ENCODE peak calls at places on chromosomes 12 and 14, in four cellular contexts. Z, L, K and J are unnamed samples.

GRCh38 chr14:68815288-68816182 is 22.7 kb upstream of the ZFP36L1 start:
- DNase-seq in Z (no peak), L (no peak), K (no peak), J (no peak)

GRCh38 chr14:105326891-105327694 is 12.5 kb downstream of the PACS2 start:
- DNase-seq in Z (no peak), L (peak; percentile 65), K (no peak), J (peak; percentile 57)

GRCh38 chr12:123223241-123223668 is 9.7 kb downstream of the MPHOSPH9 start:
- DNase-seq in Z (no peak), L (no peak), K (no peak), J (no peak)

GRCh38 chr14:92684801-92685560 is 63.4 kb downstream of the LGMN start:
- DNase-seq in Z (no peak), L (peak; percentile 76), K (peak; percentile 39), J (no peak)

GRCh38 chr14:54844479-54844878 is 58.1 kb downstream of the GCH1 start:
- DNase-seq in Z (peak; percentile 57), L (no peak), K (no peak), J (no peak)

GRCh38 chr12:70646850-70647249 is 9.6 kb upstream of the PTPRB start:
- DNase-seq in Z (no peak), L (no peak), K (no peak), J (no peak)

GRCh38 chr14:70881549-70882174 is 25.6 kb upstream of the PCNX1 start:
- DNase-seq in Z (no peak), L (no peak), K (no peak), J (no peak)

GRCh38 chr14:56131865-56132830 is 13.9 kb downstream of the PELI2 start:
- DNase-seq in Z (no peak), L (no peak), K (no peak), J (no peak)

GRCh38 chr12:2231011-2231595 is 178.3 kb downstream of the CACNA1C start:
- DNase-seq in Z (no peak), L (no peak), K (no peak), J (no peak)

GRCh38 chr12:4221157-4221556 is 52.4 kb upstream of the CCND2 start:
- DNase-seq in Z (no peak), L (no peak), K (no peak), J (no peak)

GRCh38 chr12:1747609-1748008 is 56.7 kb downstream of the ADIPOR2 start:
- DNase-seq in Z (no peak), L (no peak), K (no peak), J (no peak)

GRCh38 chr14:35385042-35385839 is 19.3 kb downstream of the NFKBIA start:
- DNase-seq in Z (peak; percentile 85), L (no peak), K (peak; percentile 57), J (no peak)

GRCh38 chr12:124754949-124755800 is 108.5 kb downstream of the SCARB1 start:
- DNase-seq in Z (no peak), L (peak; percentile 52), K (no peak), J (no peak)

GRCh38 chr12:43776498-43776897 is 17.7 kb downstream of the IRAK4 start:
- DNase-seq in Z (peak; percentile 44), L (no peak), K (peak; percentile 37), J (peak; percentile 39)

GRCh38 chr14:80567905-80568512 is 356.7 kb upstream of the DIO2 start:
- DNase-seq in Z (no peak), L (no peak), K (no peak), J (no peak)

GRCh38 chr12:644818-645552 is 18.3 kb downstream of the NINJ2 start:
- DNase-seq in Z (no peak), L (no peak), K (peak; percentile 8), J (no peak)

GRCh38 chr14:91373591-91374245 is 43.9 kb downstream of the CCDC88C start:
- DNase-seq in Z (no peak), L (no peak), K (no peak), J (no peak)

GRCh38 chr14:32134448-32135070 is 57.5 kb downstream of the ARHGAP5 start:
- DNase-seq in Z (no peak), L (no peak), K (no peak), J (peak; percentile 53)

GRCh38 chr12:109250523-109250922 is 58.6 kb downstream of the FOXN4 start:
- DNase-seq in Z (no peak), L (no peak), K (no peak), J (no peak)

GRCh38 chr14:59358105-59358504 is 107.1 kb downstream of the GPR135 start:
- DNase-seq in Z (peak; percentile 36), L (peak; percentile 24), K (no peak), J (no peak)

GRCh38 chr12:43347026-43347425 is 205.0 kb downstream of the ADAMTS20 start:
- DNase-seq in Z (no peak), L (no peak), K (no peak), J (no peak)

GRCh38 chr12:4118601-4119156 is 154.9 kb upstream of the CCND2 start:
- DNase-seq in Z (no peak), L (no peak), K (no peak), J (no peak)

GRCh38 chr14:24092960-24093900 is 881 bp upstream of the PCK2 start:
- DNase-seq in Z (no peak), L (no peak), K (no peak), J (no peak)

GRCh38 chr12:43676183-43676813 is 82.3 kb downstream of the PUS7L start:
- DNase-seq in Z (peak; percentile 45), L (peak; percentile 44), K (peak; percentile 55), J (peak; percentile 59)

GRCh38 chr14:67673451-67673850 is 981 bp downstream of the VTI1B start:
- DNase-seq in Z (no peak), L (no peak), K (no peak), J (no peak)

GRCh38 chr14:64915025-64915424 is 770 bp downstream of the CHURC1 start:
- DNase-seq in Z (no peak), L (no peak), K (no peak), J (no peak)

DNA sequence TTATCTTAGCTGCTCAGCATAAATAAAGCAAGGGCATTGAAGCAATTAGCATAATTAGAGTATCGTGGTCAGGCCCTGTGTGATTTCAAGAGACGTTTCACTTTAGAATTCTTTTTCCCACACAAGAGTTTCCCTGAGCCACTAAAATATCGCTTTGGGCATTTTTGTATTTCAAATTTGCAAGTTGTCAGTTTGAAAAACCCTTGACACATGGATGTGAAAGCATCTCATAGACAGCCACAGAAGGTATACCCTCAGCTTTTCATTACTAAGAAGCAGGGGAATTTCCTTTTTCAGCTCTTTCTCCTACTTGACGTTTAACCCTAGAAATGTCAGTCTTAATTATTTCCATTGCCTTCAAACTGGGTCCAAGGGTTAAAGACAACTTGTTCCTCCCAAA is 420.5 kb downstream of the EGLN3 start:
- DNase-seq in Z (no peak), L (no peak), K (no peak), J (no peak)
- TF ChIP-seq ELF4 in Z (no peak), L (no peak), K (no peak), J (no peak)

GRCh38 chr12:53959314-53959713 is 4.6 kb downstream of the HOXC12 start:
- DNase-seq in Z (no peak), L (no peak), K (no peak), J (no peak)
- TF ChIP-seq ELF4 in Z (no peak), L (no peak), K (no peak), J (no peak)

GRCh38 chr14:98578204-98578603 is 693.8 kb downstream of the BCL11B start:
- DNase-seq in Z (no peak), L (no peak), K (no peak), J (no peak)
- TF ChIP-seq ELF4 in Z (no peak), L (no peak), K (no peak), J (no peak)

DNA sequence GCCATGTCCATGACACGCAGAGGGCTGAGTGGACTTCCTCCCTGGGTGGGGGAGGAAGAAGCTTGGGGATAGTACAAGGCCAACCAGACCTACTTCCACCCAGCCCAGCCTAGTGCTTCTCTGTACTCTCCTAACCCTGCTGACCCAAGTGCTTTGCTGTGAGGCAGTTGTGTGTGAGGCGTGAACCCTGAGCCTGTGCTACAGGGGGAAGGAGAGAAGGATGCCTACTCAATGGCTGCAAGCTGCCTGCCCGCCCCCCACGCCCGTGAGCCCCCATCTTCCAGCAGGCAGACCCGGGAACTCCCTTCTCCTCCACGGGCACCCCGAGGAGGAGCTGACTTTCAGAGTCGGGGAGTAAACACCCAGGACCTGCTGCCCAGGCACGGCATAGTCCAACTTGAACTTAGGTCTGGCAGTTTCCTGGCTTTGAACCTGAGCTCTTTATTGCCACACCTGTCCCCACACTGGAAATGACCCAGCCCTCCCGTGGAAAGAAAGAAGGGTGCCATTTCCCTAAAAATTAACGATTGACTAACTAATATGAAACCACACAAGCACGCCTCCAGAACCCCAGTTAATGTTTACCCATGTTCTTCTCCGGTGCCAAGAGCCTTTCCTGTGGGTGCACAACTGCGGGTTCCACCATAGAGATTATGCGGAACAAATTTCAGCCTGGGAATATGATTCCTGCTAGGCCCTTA is 10.8 kb downstream of the ALDH2 start:
- DNase-seq in Z (peak; percentile 87), L (no peak), K (no peak), J (no peak)
- TF ChIP-seq ELF4 in Z (no peak), L (no peak), K (no peak), J (no peak)

DNA sequence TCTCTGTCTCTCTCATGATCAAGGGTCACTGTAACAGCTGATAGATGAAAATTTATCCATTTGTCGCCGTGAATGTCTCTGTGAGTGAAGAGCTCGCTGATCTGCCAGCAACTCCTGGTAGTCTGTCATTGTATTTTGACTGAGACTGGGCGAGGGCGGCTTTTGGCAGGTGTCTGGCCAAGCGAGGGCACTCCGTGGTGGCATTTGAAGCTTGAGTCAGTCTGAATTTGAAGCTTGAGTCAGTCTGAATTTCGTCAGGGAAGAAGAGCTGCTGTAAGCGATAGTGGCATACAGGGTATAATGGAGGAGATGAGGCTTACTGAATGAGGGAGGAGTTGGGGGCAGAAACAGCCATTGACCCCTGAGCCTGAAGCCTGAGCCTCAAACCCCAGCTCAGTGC is 56.8 kb upstream of the FAM181A start:
- DNase-seq in Z (no peak), L (no peak), K (no peak), J (no peak)
- TF ChIP-seq ELF4 in Z (no peak), L (no peak), K (no peak), J (no peak)

GRCh38 chr12:104827587-104827986 is 130.5 kb downstream of the SLC41A2 start:
- DNase-seq in Z (no peak), L (peak; percentile 67), K (peak; percentile 17), J (no peak)

GRCh38 chr12:104823985-104824441 is 134.1 kb downstream of the SLC41A2 start:
- DNase-seq in Z (no peak), L (no peak), K (peak; percentile 23), J (no peak)

GRCh38 chr12:104828015-104828414 is 130.1 kb downstream of the SLC41A2 start:
- DNase-seq in Z (no peak), L (no peak), K (no peak), J (no peak)

DNA sequence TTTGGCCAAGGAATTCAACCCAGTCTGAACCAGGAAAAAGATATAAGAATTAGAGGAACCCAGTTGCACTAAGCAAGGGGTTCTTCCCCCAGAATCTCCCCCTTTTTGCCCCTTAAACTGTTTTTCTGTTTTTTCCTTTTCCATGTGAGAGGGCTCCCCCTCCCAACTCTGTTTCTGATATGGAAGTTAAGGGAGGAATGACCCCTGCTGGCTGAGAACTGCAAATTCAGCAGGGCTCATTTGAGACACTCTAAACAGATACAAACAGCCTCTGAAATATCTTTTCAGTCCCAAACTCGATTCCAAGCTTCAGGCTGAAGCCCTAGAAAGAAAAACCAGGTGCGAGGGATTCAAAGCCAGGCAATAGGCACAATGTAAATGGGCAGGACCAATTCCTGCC is 132.7 kb downstream of the SLC41A2 start:
- DNase-seq in Z (no peak), L (peak; percentile 22), K (peak; percentile 31), J (no peak)
- TF ChIP-seq ELF4 in Z (no peak), L (no peak), K (no peak), J (no peak)